ENCODE peak calls at places on chromosomes 6 and 20, in eight cellular contexts. One of them, this sample, is unnamed.

GRCh38 chr6:32819729-32820128 is 2.9 kb upstream of the HLA-DOB start:
- DNase-seq in HCT116: peak; percentile 16
- DNase-seq in sigmoid colon: no peak
- DNase-seq in IMR-90: peak; percentile 79
- DNase-seq in pancreas: no peak
- DNase-seq in stomach: no peak
- DNase-seq in spleen: no peak
- DNase-seq in testis: no peak
- DNase-seq in this sample: no peak

GRCh38 chr6:22892452-22892851 is 323.1 kb downstream of the HDGFL1 start:
- DNase-seq in stomach: no peak
- DNase-seq in sigmoid colon: no peak
- DNase-seq in pancreas: no peak
- DNase-seq in IMR-90: peak; percentile 99
- DNase-seq in HCT116: no peak
- DNase-seq in testis: no peak
- DNase-seq in spleen: no peak
- DNase-seq in this sample: no peak

GRCh38 chr6:141316236-141316635 is 816.5 kb upstream of the GJE1 start:
- DNase-seq in testis: no peak
- DNase-seq in sigmoid colon: no peak
- DNase-seq in spleen: no peak
- DNase-seq in IMR-90: no peak
- DNase-seq in pancreas: no peak
- DNase-seq in HCT116: no peak
- DNase-seq in stomach: no peak
- DNase-seq in this sample: no peak

GRCh38 chr6:35711731-35712130 is 23.0 kb upstream of the FKBP5 start:
- DNase-seq in testis: no peak
- DNase-seq in sigmoid colon: peak; percentile 9
- DNase-seq in IMR-90: no peak
- DNase-seq in spleen: no peak
- DNase-seq in pancreas: no peak
- DNase-seq in HCT116: no peak
- DNase-seq in stomach: no peak
- DNase-seq in this sample: no peak

GRCh38 chr6:55443238-55444134 is 116.2 kb downstream of the GFRAL start:
- DNase-seq in testis: no peak
- DNase-seq in HCT116: no peak
- DNase-seq in sigmoid colon: no peak
- DNase-seq in spleen: no peak
- DNase-seq in pancreas: no peak
- DNase-seq in stomach: no peak
- DNase-seq in IMR-90: no peak
- DNase-seq in this sample: no peak

GRCh38 chr6:48840896-48841295 is 622.2 kb downstream of the MMUT start:
- DNase-seq in HCT116: no peak
- DNase-seq in testis: no peak
- DNase-seq in stomach: no peak
- DNase-seq in spleen: no peak
- DNase-seq in pancreas: no peak
- DNase-seq in sigmoid colon: no peak
- DNase-seq in IMR-90: no peak
- DNase-seq in this sample: no peak

GRCh38 chr6:71534916-71535315 is 246.3 kb downstream of the OGFRL1 start:
- DNase-seq in HCT116: no peak
- DNase-seq in sigmoid colon: no peak
- DNase-seq in stomach: no peak
- DNase-seq in spleen: no peak
- DNase-seq in pancreas: no peak
- DNase-seq in IMR-90: no peak
- DNase-seq in testis: no peak
- DNase-seq in this sample: no peak

GRCh38 chr6:82205793-82206425 is 41.6 kb downstream of the IBTK start:
- DNase-seq in stomach: no peak
- DNase-seq in HCT116: no peak
- DNase-seq in IMR-90: peak; percentile 15
- DNase-seq in pancreas: no peak
- DNase-seq in testis: no peak
- DNase-seq in spleen: no peak
- DNase-seq in sigmoid colon: no peak
- DNase-seq in this sample: peak; percentile 62

GRCh38 chr20:63441777-63442493 is 30.5 kb downstream of the KCNQ2 start:
- DNase-seq in stomach: peak; percentile 73
- DNase-seq in testis: peak; percentile 74
- DNase-seq in pancreas: peak; percentile 72
- DNase-seq in IMR-90: peak; percentile 17
- DNase-seq in sigmoid colon: no peak
- DNase-seq in spleen: no peak
- DNase-seq in HCT116: peak; percentile 22
- DNase-seq in this sample: peak; percentile 90

GRCh38 chr6:109869398-109870165 is 108.5 kb upstream of the GPR6 start:
- DNase-seq in spleen: no peak
- DNase-seq in HCT116: no peak
- DNase-seq in testis: peak; percentile 94
- DNase-seq in IMR-90: peak; percentile 21
- DNase-seq in pancreas: no peak
- DNase-seq in stomach: no peak
- DNase-seq in sigmoid colon: peak; percentile 64
- DNase-seq in this sample: no peak

GRCh38 chr20:31816221-31816620 is 2.9 kb upstream of the MYLK2 start:
- DNase-seq in IMR-90: no peak
- DNase-seq in spleen: no peak
- DNase-seq in sigmoid colon: no peak
- DNase-seq in testis: no peak
- DNase-seq in HCT116: no peak
- DNase-seq in pancreas: no peak
- DNase-seq in stomach: no peak
- DNase-seq in this sample: no peak

GRCh38 chr6:81382852-81383251 is 369.6 kb downstream of the TENT5A start:
- DNase-seq in HCT116: no peak
- DNase-seq in pancreas: no peak
- DNase-seq in IMR-90: no peak
- DNase-seq in sigmoid colon: no peak
- DNase-seq in spleen: no peak
- DNase-seq in testis: no peak
- DNase-seq in stomach: no peak
- DNase-seq in this sample: no peak

GRCh38 chr6:53692172-53692571 is 26.6 kb upstream of the KLHL31 start:
- DNase-seq in pancreas: no peak
- DNase-seq in HCT116: no peak
- DNase-seq in spleen: no peak
- DNase-seq in IMR-90: no peak
- DNase-seq in testis: no peak
- DNase-seq in stomach: no peak
- DNase-seq in sigmoid colon: no peak
- DNase-seq in this sample: no peak

GRCh38 chr6:113671440-113671839 is 185.7 kb upstream of the MARCKS start:
- DNase-seq in testis: no peak
- DNase-seq in stomach: no peak
- DNase-seq in HCT116: no peak
- DNase-seq in IMR-90: peak; percentile 56
- DNase-seq in pancreas: no peak
- DNase-seq in sigmoid colon: no peak
- DNase-seq in spleen: no peak
- DNase-seq in this sample: no peak

GRCh38 chr6:37630281-37630799 is 67.3 kb downstream of the MDGA1 start:
- DNase-seq in IMR-90: peak; percentile 100
- DNase-seq in testis: no peak
- DNase-seq in stomach: peak; percentile 57
- DNase-seq in sigmoid colon: peak; percentile 59
- DNase-seq in pancreas: no peak
- DNase-seq in HCT116: peak; percentile 94
- DNase-seq in spleen: no peak
- DNase-seq in this sample: no peak

GRCh38 chr6:79536969-79537747 is at the start of gene LCA5:
- DNase-seq in pancreas: peak; percentile 86
- DNase-seq in HCT116: peak; percentile 92
- DNase-seq in spleen: peak; percentile 94
- DNase-seq in stomach: peak; percentile 91
- DNase-seq in sigmoid colon: peak; percentile 97
- DNase-seq in IMR-90: peak; percentile 97
- DNase-seq in testis: peak; percentile 98
- DNase-seq in this sample: peak; percentile 95

GRCh38 chr6:55239099-55239498 is 64.8 kb downstream of the HCRTR2 start:
- DNase-seq in spleen: no peak
- DNase-seq in sigmoid colon: no peak
- DNase-seq in IMR-90: no peak
- DNase-seq in pancreas: no peak
- DNase-seq in HCT116: no peak
- DNase-seq in testis: peak; percentile 37
- DNase-seq in stomach: no peak
- DNase-seq in this sample: no peak

GRCh38 chr6:113995632-113996031 is 24.7 kb upstream of the HDAC2 start:
- DNase-seq in IMR-90: peak; percentile 98
- DNase-seq in testis: peak; percentile 36
- DNase-seq in pancreas: no peak
- DNase-seq in sigmoid colon: peak; percentile 69
- DNase-seq in HCT116: peak; percentile 61
- DNase-seq in spleen: no peak
- DNase-seq in stomach: no peak
- DNase-seq in this sample: peak; percentile 72

GRCh38 chr6:162313922-162314660 is 413.5 kb downstream of the PRKN start:
- DNase-seq in stomach: no peak
- DNase-seq in IMR-90: no peak
- DNase-seq in pancreas: no peak
- DNase-seq in testis: no peak
- DNase-seq in sigmoid colon: no peak
- DNase-seq in spleen: no peak
- DNase-seq in HCT116: no peak
- DNase-seq in this sample: no peak

DNA sequence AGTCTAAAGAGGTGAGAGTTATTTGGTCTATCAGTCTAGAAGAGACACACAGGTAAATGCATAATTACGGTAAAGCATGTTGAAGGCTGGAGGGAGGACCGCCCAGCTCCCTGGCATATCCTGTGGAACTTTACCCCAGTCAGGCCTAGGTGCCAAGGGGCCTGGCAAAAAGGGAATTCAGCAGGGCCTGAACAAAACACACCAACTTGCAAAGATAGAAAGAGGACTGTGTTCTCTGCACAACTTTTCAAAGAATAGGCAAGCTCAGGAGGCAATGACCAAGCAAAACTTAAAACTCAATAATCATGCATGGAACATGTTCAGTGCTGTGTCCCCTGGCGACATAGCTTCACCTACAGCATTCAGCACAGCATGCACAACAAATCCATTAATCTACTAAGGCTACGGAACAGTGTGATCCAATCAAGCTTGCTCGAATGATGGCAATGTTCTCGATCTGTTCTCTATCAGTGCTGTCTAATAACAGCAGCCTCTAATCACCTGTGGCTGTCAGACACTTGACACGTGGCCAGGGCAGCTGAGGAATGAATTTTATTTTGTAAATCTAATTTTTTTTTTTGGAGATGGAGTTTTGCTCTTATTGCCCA is 27.6 kb downstream of the ZMYND8 start:
- DNase-seq in HCT116: no peak
- DNase-seq in IMR-90: no peak
- DNase-seq in sigmoid colon: peak; percentile 82
- DNase-seq in stomach: peak; percentile 61
- DNase-seq in spleen: no peak
- DNase-seq in testis: no peak
- DNase-seq in pancreas: no peak
- DNase-seq in this sample: no peak
- H3K36me3 ChIP-seq in HCT116: no peaks in the 10 kb centered on the region
- H3K36me3 ChIP-seq in IMR-90: peaks cover 3% of the 10 kb centered on the region
- H3K36me3 ChIP-seq in sigmoid colon: no peaks in the 10 kb centered on the region
- H3K36me3 ChIP-seq in stomach: no peaks in the 10 kb centered on the region
- H3K36me3 ChIP-seq in spleen: no peaks in the 10 kb centered on the region
- H3K36me3 ChIP-seq in testis: no peaks in the 10 kb centered on the region
- H3K36me3 ChIP-seq in pancreas: no peaks in the 10 kb centered on the region
- H3K36me3 ChIP-seq in this sample: peaks cover 38% of the 10 kb centered on the region

DNA sequence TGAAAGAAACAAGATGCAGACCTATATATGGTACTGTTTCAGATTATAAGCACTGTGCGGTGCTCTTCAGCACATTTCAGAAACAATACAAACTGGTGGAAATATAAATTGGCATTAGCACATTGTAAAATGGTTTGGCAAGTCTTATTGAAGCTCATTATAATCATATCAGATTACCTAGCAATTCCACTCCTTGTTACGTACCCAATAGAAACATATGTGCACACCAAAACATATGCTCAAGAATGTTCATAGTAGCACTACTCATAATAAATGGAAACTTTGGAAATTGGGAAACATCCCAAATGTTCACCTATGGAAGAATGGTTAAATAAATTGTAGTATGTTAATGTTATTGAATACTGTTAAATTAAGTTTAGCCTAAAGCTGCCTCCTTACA is 54.9 kb upstream of the PLEKHG1 start:
- DNase-seq in pancreas: no peak
- DNase-seq in IMR-90: no peak
- DNase-seq in spleen: no peak
- DNase-seq in stomach: no peak
- DNase-seq in HCT116: no peak
- DNase-seq in sigmoid colon: no peak
- DNase-seq in testis: no peak
- DNase-seq in this sample: no peak
- H3K4me3 ChIP-seq in pancreas: no peak overlapping the region
- H3K4me3 ChIP-seq in IMR-90: no peak overlapping the region
- H3K4me3 ChIP-seq in spleen: no peak overlapping the region
- H3K4me3 ChIP-seq in stomach: no peak overlapping the region
- H3K4me3 ChIP-seq in HCT116: no peak overlapping the region
- H3K4me3 ChIP-seq in sigmoid colon: no peak overlapping the region
- H3K4me3 ChIP-seq in testis: no peak overlapping the region
- H3K4me3 ChIP-seq in this sample: no peak overlapping the region

GRCh38 chr6:158206740-158207451 is 38.7 kb downstream of the GTF2H5 start:
- DNase-seq in stomach: no peak
- DNase-seq in sigmoid colon: no peak
- DNase-seq in HCT116: no peak
- DNase-seq in spleen: no peak
- DNase-seq in testis: no peak
- DNase-seq in IMR-90: no peak
- DNase-seq in pancreas: no peak
- DNase-seq in this sample: no peak
- H3K36me3 ChIP-seq in stomach: no peaks in the 10 kb centered on the region
- H3K36me3 ChIP-seq in sigmoid colon: no peaks in the 10 kb centered on the region
- H3K36me3 ChIP-seq in HCT116: no peaks in the 10 kb centered on the region
- H3K36me3 ChIP-seq in spleen: no peaks in the 10 kb centered on the region
- H3K36me3 ChIP-seq in testis: no peaks in the 10 kb centered on the region
- H3K36me3 ChIP-seq in IMR-90: no peaks in the 10 kb centered on the region
- H3K36me3 ChIP-seq in pancreas: no peaks in the 10 kb centered on the region
- H3K36me3 ChIP-seq in this sample: no peaks in the 10 kb centered on the region

DNA sequence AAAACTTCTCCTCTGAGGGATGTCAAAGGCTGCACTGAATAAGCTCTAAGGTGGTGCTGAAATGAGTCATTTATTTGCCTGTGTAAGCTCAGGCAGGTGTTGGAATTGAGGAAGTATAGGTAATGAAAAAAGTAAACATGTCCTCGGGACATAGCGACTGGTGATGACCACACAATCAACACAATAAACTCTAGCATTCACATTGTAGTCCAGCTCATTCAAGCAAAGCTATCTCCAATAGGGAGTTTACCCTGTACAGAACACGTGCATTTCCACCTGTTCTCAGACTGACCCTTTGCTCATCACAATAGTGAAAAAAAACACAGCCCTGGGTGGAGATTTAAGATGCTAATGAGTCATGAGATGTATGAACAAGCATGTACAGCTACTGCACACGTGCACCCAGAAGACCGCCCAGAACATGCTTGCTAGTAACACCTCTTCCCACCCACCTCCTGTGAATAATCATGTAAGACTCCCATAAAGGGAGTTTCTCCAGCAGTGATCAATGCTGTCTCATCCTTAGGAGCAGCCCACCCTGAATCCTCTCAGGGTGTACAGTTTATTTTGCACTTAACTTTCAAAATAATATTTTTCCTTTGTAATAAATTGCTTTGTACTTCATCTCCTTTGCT is 33.0 kb upstream of the POU5F1 start:
- DNase-seq in sigmoid colon: no peak
- DNase-seq in IMR-90: peak; percentile 71
- DNase-seq in testis: no peak
- DNase-seq in HCT116: peak; percentile 74
- DNase-seq in spleen: no peak
- DNase-seq in stomach: no peak
- DNase-seq in pancreas: no peak
- DNase-seq in this sample: no peak
- H3K4me3 ChIP-seq in sigmoid colon: peak overlapping the region; percentile 46
- H3K4me3 ChIP-seq in IMR-90: peak overlapping the region; percentile 53
- H3K4me3 ChIP-seq in testis: peak overlapping the region; percentile 45
- H3K4me3 ChIP-seq in HCT116: peak overlapping the region; percentile 34
- H3K4me3 ChIP-seq in spleen: peak overlapping the region; percentile 44
- H3K4me3 ChIP-seq in stomach: peak overlapping the region; percentile 38
- H3K4me3 ChIP-seq in pancreas: peak overlapping the region; percentile 35
- H3K4me3 ChIP-seq in this sample: peak overlapping the region; percentile 36

This sample was measured in BE2C.